ENCODE peak calls at places on chromosomes 12 and 14, in nine cellular contexts. J, B, K, P, C, X, N, A and R are unnamed samples.

GRCh38 chr14:103453791-103454190 is 68.6 kb downstream of the MARK3 start:
- DNase-seq in J (no peak), B (no peak), K (no peak), P (no peak), C (no peak), X (no peak), N (peak), A (no peak), R (peak)

GRCh38 chr12:8065991-8066594 is at the start of gene C3AR1:
- DNase-seq in J (no peak), B (peak), K (no peak), P (no peak), C (peak), X (no peak), N (peak), A (peak), R (peak)

GRCh38 chr12:116559080-116559329 is 176 bp upstream of the MAP1LC3B2 start:
- DNase-seq in J (no peak), B (no peak), K (no peak), P (no peak), C (no peak), X (no peak), N (no peak), A (no peak), R (no peak)

GRCh38 chr14:104851896-104852663 is 13.0 kb upstream of the CEP170B start:
- DNase-seq in J (no peak), B (no peak), K (no peak), P (no peak), C (no peak), X (no peak), N (no peak), A (peak), R (no peak)

GRCh38 chr12:6778571-6779550 is 6.5 kb downstream of the LAG3 start:
- DNase-seq in J (peak), B (peak), K (peak), P (peak), C (peak), X (peak), N (peak), A (peak), R (peak)

GRCh38 chr14:21104448-21105060 is 3.7 kb downstream of the TMEM253 start:
- DNase-seq in J (peak), B (peak), K (no peak), P (peak), C (peak), X (peak), N (peak), A (peak), R (peak)

GRCh38 chr14:78207414-78207813 is 37.2 kb downstream of the NRXN3 start:
- DNase-seq in J (no peak), B (no peak), K (no peak), P (no peak), C (no peak), X (no peak), N (no peak), A (no peak), R (no peak)

GRCh38 chr12:101181776-101182175 is 28.3 kb downstream of the SLC5A8 start:
- DNase-seq in J (no peak), B (no peak), K (no peak), P (no peak), C (no peak), X (no peak), N (no peak), A (no peak), R (no peak)